ENCODE peak calls at places on chromosome 22, in four cellular contexts. Y is psoas muscle, W is SK-N-SH, D is Caco-2. N is an unnamed sample.

GRCh38 chr22:29096736-29097669 is 24.2 kb downstream of the KREMEN1 start:
- DNase-seq in Y (no peak), W (no peak), D (peak), N (peak)

GRCh38 chr22:36009085-36009484 is 19.5 kb downstream of the RBFOX2 start:
- DNase-seq in Y (no peak), W (no peak), D (no peak), N (peak)

GRCh38 chr22:17980638-17981051 is 43.7 kb downstream of the MICAL3 start:
- DNase-seq in Y (peak), W (peak), D (peak), N (peak)

GRCh38 chr22:35482974-35483373 is 57.7 kb upstream of the RASD2 start:
- DNase-seq in Y (no peak), W (no peak), D (no peak), N (no peak)

GRCh38 chr22:38871360-38872171 is 450 bp downstream of the CBX6 start:
- DNase-seq in Y (no peak), W (no peak), D (no peak), N (no peak)

GRCh38 chr22:30305519-30305905 is 16.2 kb upstream of the CASTOR1 start:
- DNase-seq in Y (peak), W (no peak), D (no peak), N (no peak)

GRCh38 chr22:45082795-45083194 is 73.0 kb upstream of the PHF21B start:
- DNase-seq in Y (no peak), W (peak), D (no peak), N (no peak)

GRCh38 chr22:49960967-49961600 is 512 bp downstream of the PIM3 start:
- DNase-seq in Y (peak), W (peak), D (peak), N (no peak)

GRCh38 chr22:41382098-41382578 is 396 bp downstream of the TEF start:
- DNase-seq in Y (peak), W (peak), D (peak), N (no peak)

GRCh38 chr22:49734882-49735281 is 92.8 kb downstream of the BRD1 start:
- DNase-seq in Y (no peak), W (peak), D (no peak), N (no peak)

GRCh38 chr22:41899992-41900651 is 14.8 kb downstream of the SHISA8 start:
- DNase-seq in Y (no peak), W (no peak), D (no peak), N (no peak)

GRCh38 chr22:25405854-25406509 is 158.5 kb upstream of the GRK3 start:
- DNase-seq in Y (no peak), W (no peak), D (no peak), N (no peak)

GRCh38 chr22:24108073-24108472 is 73.2 kb upstream of the SUSD2 start:
- DNase-seq in Y (no peak), W (no peak), D (no peak), N (no peak)

GRCh38 chr22:21626073-21626734 is 3.6 kb downstream of the YDJC start:
- DNase-seq in Y (no peak), W (no peak), D (no peak), N (no peak)

GRCh38 chr22:36467042-36467810 is 14.2 kb downstream of the TXN2 start:
- DNase-seq in Y (peak), W (no peak), D (no peak), N (peak)

GRCh38 chr22:16955678-16956210 is 52.3 kb downstream of the GAB4 start:
- DNase-seq in Y (no peak), W (no peak), D (no peak), N (no peak)

GRCh38 chr22:26579331-26579886 is 10.5 kb downstream of the TPST2 start:
- DNase-seq in Y (no peak), W (no peak), D (no peak), N (no peak)

GRCh38 chr22:17739196-17739975 is 34.9 kb downstream of the BID start:
- DNase-seq in Y (no peak), W (no peak), D (no peak), N (no peak)

GRCh38 chr22:40009231-40009769 is 14.5 kb downstream of the FAM83F start:
- DNase-seq in Y (no peak), W (no peak), D (no peak), N (peak)

GRCh38 chr22:24028533-24028932 is 17.4 kb downstream of the CABIN1 start:
- DNase-seq in Y (no peak), W (no peak), D (no peak), N (no peak)

GRCh38 chr22:32888976-32889375 is 87.5 kb downstream of the TIMP3 start:
- DNase-seq in Y (no peak), W (no peak), D (no peak), N (no peak)

GRCh38 chr22:25950101-25950500 is 208.1 kb downstream of the MYO18B start:
- DNase-seq in Y (no peak), W (no peak), D (no peak), N (no peak)

GRCh38 chr22:46250035-46250782 is at the start of gene CDPF1:
- DNase-seq in Y (peak), W (peak), D (peak), N (peak)

GRCh38 chr22:27349456-27349855 is 452.1 kb downstream of the MN1 start:
- DNase-seq in Y (no peak), W (no peak), D (no peak), N (peak)

GRCh38 chr22:41231369-41231768 is 9.4 kb downstream of the CHADL start:
- DNase-seq in Y (no peak), W (no peak), D (no peak), N (no peak)

GRCh38 chr22:26884921-26885320 is 227.5 kb downstream of the MIAT start:
- DNase-seq in Y (peak), W (no peak), D (no peak), N (no peak)

GRCh38 chr22:27113211-27114030 is 456.0 kb downstream of the MIAT start:
- DNase-seq in Y (peak), W (no peak), D (peak), N (peak)

GRCh38 chr22:50691521-50691920 is 18.9 kb downstream of the SHANK3 start:
- DNase-seq in Y (no peak), W (no peak), D (peak), N (peak)

GRCh38 chr22:28822930-28823481 is 22.6 kb upstream of the XBP1 start:
- DNase-seq in Y (no peak), W (no peak), D (peak), N (no peak)

GRCh38 chr22:25777870-25778269 is 35.9 kb downstream of the MYO18B start:
- DNase-seq in Y (no peak), W (peak), D (no peak), N (peak)

GRCh38 chr22:42930810-42931420 is 73.8 kb upstream of the ARFGAP3 start:
- DNase-seq in Y (peak), W (no peak), D (no peak), N (peak)

GRCh38 chr22:29710922-29711593 is 8.7 kb upstream of the CABP7 start:
- DNase-seq in Y (peak), W (peak), D (no peak), N (no peak)

GRCh38 chr22:46337870-46338269 is 2.4 kb downstream of the TRMU start:
- DNase-seq in Y (no peak), W (no peak), D (no peak), N (no peak)

GRCh38 chr22:33652596-33652995 is 267.7 kb downstream of the LARGE1 start:
- DNase-seq in Y (no peak), W (no peak), D (no peak), N (peak)

GRCh38 chr22:17266261-17266971 is 47.2 kb upstream of the ADA2 start:
- DNase-seq in Y (no peak), W (no peak), D (peak), N (no peak)

GRCh38 chr22:38767313-38767712 is 11.5 kb upstream of the SUN2 start:
- DNase-seq in Y (no peak), W (no peak), D (no peak), N (no peak)

GRCh38 chr22:40238425-40239344 is 61.0 kb downstream of the TNRC6B start:
- DNase-seq in Y (peak), W (no peak), D (no peak), N (peak)

GRCh38 chr22:46116491-46116958 is 33.8 kb upstream of the PPARA start:
- DNase-seq in Y (peak), W (peak), D (peak), N (peak)

GRCh38 chr22:29129644-29130201 is 56.9 kb downstream of the KREMEN1 start:
- DNase-seq in Y (no peak), W (no peak), D (no peak), N (no peak)

DNA sequence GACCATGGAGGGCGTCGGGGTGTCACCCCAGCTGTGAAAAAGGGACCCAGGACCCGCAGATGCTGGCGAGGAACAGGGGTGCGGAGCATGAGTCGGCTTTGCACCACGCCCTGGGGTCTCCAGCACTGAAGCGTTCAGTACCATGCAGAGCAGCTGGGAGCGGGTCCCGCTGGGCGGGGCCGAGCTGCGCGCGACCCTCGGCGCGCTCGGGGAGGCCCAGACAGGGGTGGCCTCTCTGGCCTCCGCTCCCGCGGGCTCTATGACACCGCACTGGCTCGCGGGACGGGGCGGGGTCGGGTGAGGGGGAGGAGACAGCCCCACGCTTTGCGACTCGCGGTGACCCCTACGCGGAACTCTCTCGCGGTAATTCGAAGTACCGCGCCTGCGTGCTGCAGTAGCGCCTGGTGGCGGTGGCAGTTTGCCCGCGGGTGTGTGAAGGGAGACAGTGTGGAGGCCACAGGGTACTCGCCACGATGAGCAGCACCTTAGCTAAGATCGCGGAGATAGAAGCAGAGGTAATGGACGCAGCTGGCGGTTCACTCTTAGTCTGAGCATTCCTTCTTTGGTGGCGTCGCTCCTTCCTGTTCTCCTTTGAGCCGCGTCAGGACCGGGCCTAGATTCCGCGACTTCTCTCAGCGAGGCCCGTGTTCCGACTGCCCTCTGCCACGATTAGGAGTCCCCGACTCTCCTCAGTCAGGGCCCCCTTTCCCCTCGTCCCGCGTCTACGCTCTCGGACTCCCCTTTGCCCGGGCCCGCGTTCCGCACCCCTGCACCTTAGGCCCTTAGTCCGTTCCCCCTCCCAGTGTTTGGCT is at the start of gene DRG1:
- DNase-seq in Y (peak), W (peak), D (peak), N (peak)
- TF ChIP-seq CTCF in Y (no peak), W (no peak), D (no peak), N (no peak)

GRCh38 chr22:22710719-22711531 is 66.5 kb downstream of the GGTLC2 start:
- DNase-seq in Y (peak), W (peak), D (peak), N (peak)

GRCh38 chr22:22712666-22713365 is 68.4 kb downstream of the GGTLC2 start:
- DNase-seq in Y (no peak), W (no peak), D (no peak), N (no peak)

GRCh38 chr22:22712092-22712658 is 67.8 kb downstream of the GGTLC2 start:
- DNase-seq in Y (no peak), W (no peak), D (no peak), N (no peak)

GRCh38 chr22:22711532-22711913 is 67.1 kb downstream of the GGTLC2 start:
- DNase-seq in Y (no peak), W (no peak), D (no peak), N (no peak)

DNA sequence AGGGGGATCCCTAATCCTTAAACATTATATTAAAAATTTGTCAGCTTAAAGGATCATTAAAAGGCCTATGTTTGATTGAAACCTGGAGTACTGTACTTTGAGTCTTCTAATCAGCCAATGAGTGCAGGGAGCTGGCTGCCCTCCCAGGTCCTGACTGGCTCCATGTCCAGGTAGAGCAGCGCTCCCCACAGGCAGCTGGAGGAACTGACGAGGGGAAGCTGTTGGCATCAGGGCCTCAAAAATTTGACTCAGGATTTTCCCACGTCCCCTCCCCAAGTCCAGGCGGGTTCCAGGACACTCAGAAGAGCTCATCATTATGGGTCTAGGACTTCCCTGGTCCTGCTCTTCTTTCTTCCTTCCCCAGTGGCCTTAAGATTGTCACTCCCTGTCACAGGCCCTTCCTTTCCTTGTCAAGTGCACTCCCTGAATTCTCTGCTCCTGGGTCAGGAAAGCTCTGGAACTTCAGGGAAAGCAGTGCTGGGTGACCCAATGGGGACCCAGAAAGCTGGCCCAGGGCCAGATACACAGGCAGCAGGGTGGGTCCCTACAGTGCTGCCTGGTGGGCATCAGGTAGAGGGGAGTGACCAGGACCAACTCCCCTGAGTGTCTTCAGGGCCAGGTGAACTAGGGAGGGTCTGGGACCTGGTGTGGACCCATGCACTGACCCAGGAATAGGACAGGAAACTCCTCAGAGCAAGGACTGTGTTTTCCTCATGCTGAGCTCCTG is 65.5 kb downstream of the GGTLC2 start:
- DNase-seq in Y (no peak), W (no peak), D (no peak), N (no peak)
- TF ChIP-seq CTCF in Y (no peak), W (peak), D (no peak), N (peak)

DNA sequence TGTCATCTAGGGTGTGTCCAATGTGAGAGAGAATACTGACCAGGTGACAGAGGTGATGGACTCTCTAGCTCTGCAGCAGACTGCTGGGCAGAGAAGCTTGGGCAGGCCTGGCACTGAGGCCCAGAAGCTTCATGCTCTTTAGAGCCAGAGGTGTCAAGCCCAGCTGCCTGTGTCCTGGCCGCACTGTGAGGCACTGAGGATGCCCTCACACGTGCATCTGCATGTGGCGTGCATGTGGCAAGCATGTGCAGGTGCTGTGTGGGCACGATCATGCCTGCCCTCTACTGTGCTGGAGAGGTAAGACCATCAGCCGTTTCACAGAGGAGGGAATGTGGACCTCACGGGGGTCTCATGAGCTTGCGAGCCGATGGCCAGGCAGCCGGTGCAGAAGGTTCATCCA is 15.8 kb upstream of the TXNRD2 start:
- DNase-seq in Y (no peak), W (peak), D (no peak), N (no peak)
- TF ChIP-seq CTCF in Y (peak), W (no peak), D (no peak), N (no peak)

GRCh38 chr22:48301908-48302307 is 1525.8 kb downstream of the BRD1 start:
- DNase-seq in Y (no peak), W (no peak), D (no peak), N (no peak)

GRCh38 chr22:48299801-48300200 is 1527.9 kb downstream of the BRD1 start:
- DNase-seq in Y (no peak), W (peak), D (no peak), N (no peak)

GRCh38 chr22:48301421-48301820 is 1526.3 kb downstream of the BRD1 start:
- DNase-seq in Y (no peak), W (peak), D (no peak), N (no peak)

GRCh38 chr22:48300877-48301276 is 1526.8 kb downstream of the BRD1 start:
- DNase-seq in Y (no peak), W (peak), D (no peak), N (no peak)

GRCh38 chr22:48299124-48299523 is 1528.5 kb downstream of the BRD1 start:
- DNase-seq in Y (no peak), W (peak), D (no peak), N (no peak)
- TF ChIP-seq CTCF in Y (no peak), W (no peak), D (no peak), N (no peak)

GRCh38 chr22:37659066-37659896 is 758 bp downstream of the PDXP start:
- DNase-seq in Y (no peak), W (peak), D (peak), N (no peak)

GRCh38 chr22:37659897-37660708 is 1.6 kb downstream of the PDXP start:
- DNase-seq in Y (no peak), W (no peak), D (no peak), N (no peak)

GRCh38 chr22:37662039-37662438 is 3.5 kb downstream of the PDXP start:
- DNase-seq in Y (no peak), W (no peak), D (no peak), N (no peak)

GRCh38 chr22:37660709-37661045 is 2.2 kb downstream of the PDXP start:
- DNase-seq in Y (no peak), W (no peak), D (no peak), N (no peak)

GRCh38 chr22:37661160-37661924 is 2.8 kb downstream of the PDXP start:
- DNase-seq in Y (no peak), W (peak), D (no peak), N (peak)
- TF ChIP-seq CTCF in Y (peak), W (peak), D (peak), N (peak)

GRCh38 chr22:20064545-20065262 is 15.3 kb upstream of the DGCR8 start:
- DNase-seq in Y (no peak), W (no peak), D (no peak), N (no peak)
- TF ChIP-seq CTCF in Y (no peak), W (no peak), D (no peak), N (no peak)

GRCh38 chr22:44003776-44004460 is 20.2 kb upstream of the PARVB start:
- DNase-seq in Y (no peak), W (no peak), D (no peak), N (no peak)
- TF ChIP-seq CTCF in Y (no peak), W (no peak), D (no peak), N (peak)

N was measured in IMR-90.